ENCODE peak calls at places on chromosomes 6 and 20, in seven cellular contexts. L is heart left ventricle, U is lower leg skin, H is body of pancreas, K is A549, N is vagina, X is stomach. B is an unnamed sample.

GRCh38 chr6:112665815-112666214 is 318.7 kb downstream of the RFPL4B start:
- DNase-seq in U (no peak), L (no peak), X (no peak), K (no peak), N (no peak), H (no peak), B (no peak)

GRCh38 chr6:167005350-167006159 is 6.4 kb downstream of the CEP43 start:
- DNase-seq in U (no peak), N (no peak), K (no peak), H (peak), X (peak), L (peak), B (no peak)

GRCh38 chr6:145539831-145540230 is 195.5 kb downstream of the EPM2A start:
- DNase-seq in H (no peak), U (no peak), N (no peak), K (no peak), X (no peak), L (no peak), B (no peak)

GRCh38 chr20:21436186-21436585 is 38.9 kb upstream of the NKX2-4 start:
- DNase-seq in X (no peak), K (peak), N (no peak), H (no peak), L (no peak), U (no peak), B (no peak)

GRCh38 chr6:110682460-110682853 is 132.8 kb downstream of the CDK19 start:
- DNase-seq in N (no peak), X (peak), H (peak), U (peak), K (peak), L (peak), B (no peak)

GRCh38 chr6:129536271-129536670 is 173.7 kb downstream of the ARHGAP18 start:
- DNase-seq in N (no peak), K (no peak), U (no peak), X (no peak), H (no peak), L (no peak), B (no peak)

GRCh38 chr6:36116943-36117342 is 13.4 kb upstream of the MAPK13 start:
- DNase-seq in X (no peak), L (no peak), N (no peak), U (no peak), H (no peak), K (no peak), B (no peak)

GRCh38 chr6:158008894-158009891 is 27.5 kb downstream of the SYNJ2 start:
- DNase-seq in K (no peak), U (no peak), N (no peak), L (peak), H (peak), X (no peak), B (no peak)

GRCh38 chr6:9439931-9440330 is 974.9 kb downstream of the TFAP2A start:
- DNase-seq in X (no peak), U (no peak), H (no peak), N (no peak), K (no peak), L (no peak), B (no peak)

GRCh38 chr6:168152306-168152963 is 73.4 kb upstream of the FRMD1 start:
- DNase-seq in H (no peak), X (no peak), N (peak), U (no peak), K (no peak), L (no peak), B (peak)

GRCh38 chr20:46304361-46304760 is 3.9 kb downstream of the CDH22 start:
- DNase-seq in N (no peak), X (no peak), L (no peak), U (no peak), K (no peak), H (no peak), B (no peak)

GRCh38 chr20:45041464-45042337 is 59.2 kb downstream of the KCNS1 start:
- DNase-seq in X (no peak), U (no peak), L (no peak), H (no peak), N (no peak), K (no peak), B (no peak)

GRCh38 chr6:132190815-132191175 is 210.5 kb downstream of the MOXD1 start:
- DNase-seq in U (no peak), K (no peak), L (no peak), N (no peak), X (no peak), H (no peak), B (no peak)

GRCh38 chr6:17450825-17451224 is 57.4 kb downstream of the CAP2 start:
- DNase-seq in K (no peak), L (no peak), U (no peak), N (no peak), H (no peak), X (no peak), B (no peak)

GRCh38 chr6:31970604-31971271 is 1.2 kb downstream of the DXO start:
- DNase-seq in X (peak), N (no peak), H (peak), L (peak), K (no peak), U (no peak), B (no peak)

GRCh38 chr6:141744194-141744925 is 388.4 kb upstream of the GJE1 start:
- DNase-seq in X (no peak), U (no peak), H (no peak), N (no peak), L (no peak), K (no peak), B (no peak)

DNA sequence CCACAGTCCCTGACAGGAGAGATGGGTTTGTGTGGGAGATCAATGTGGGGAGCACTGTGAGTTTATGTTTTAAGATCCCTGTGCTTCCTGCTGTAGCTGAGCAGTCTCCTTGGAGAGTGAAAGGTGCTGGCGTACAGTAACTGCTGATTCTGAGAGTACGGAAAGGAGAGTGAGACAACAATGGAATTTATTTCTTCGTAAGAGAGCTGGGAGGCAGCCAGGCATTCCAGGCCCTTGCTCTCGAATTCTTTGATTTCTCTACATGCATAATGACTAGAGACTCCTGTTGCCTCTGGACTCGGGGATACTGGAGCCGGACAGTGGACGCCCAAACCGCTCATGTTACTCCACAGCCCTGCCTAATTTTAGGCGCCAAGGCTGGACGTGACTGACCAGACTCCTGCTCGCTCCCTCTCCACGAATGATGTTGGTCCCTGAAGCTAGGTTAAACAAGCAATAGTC is 131.0 kb upstream of the PHACTR1 start:
- DNase-seq in N (no peak), H (peak), K (no peak), L (peak), X (peak), U (no peak), B (no peak)
- TF ChIP-seq POLR2A in N (no peak), H (no peak), K (no peak), L (no peak), X (no peak), U (no peak), B (no peak)

GRCh38 chr20:5448449-5449118 is 131.8 kb upstream of the PROKR2 start:
- DNase-seq in N (no peak), L (no peak), K (peak), X (peak), U (peak), H (peak), B (peak)
- TF ChIP-seq CTCF in N (peak), L (peak), K (peak), X (no peak), U (no peak), H (peak), B (peak)

GRCh38 chr6:150770631-150771030 is 94.9 kb upstream of the MTHFD1L start:
- DNase-seq in L (no peak), N (no peak), X (no peak), H (no peak), K (no peak), U (no peak), B (no peak)
- TF ChIP-seq POLR2A in L (no peak), N (no peak), X (no peak), H (no peak), K (no peak), U (no peak), B (no peak)

GRCh38 chr6:117840541-117840983 is 66.5 kb upstream of the SLC35F1 start:
- DNase-seq in N (no peak), K (peak), H (no peak), X (no peak), U (no peak), L (no peak), B (no peak)
- TF ChIP-seq CTCF in N (no peak), K (peak), H (peak), X (no peak), U (no peak), L (no peak), B (no peak)

DNA sequence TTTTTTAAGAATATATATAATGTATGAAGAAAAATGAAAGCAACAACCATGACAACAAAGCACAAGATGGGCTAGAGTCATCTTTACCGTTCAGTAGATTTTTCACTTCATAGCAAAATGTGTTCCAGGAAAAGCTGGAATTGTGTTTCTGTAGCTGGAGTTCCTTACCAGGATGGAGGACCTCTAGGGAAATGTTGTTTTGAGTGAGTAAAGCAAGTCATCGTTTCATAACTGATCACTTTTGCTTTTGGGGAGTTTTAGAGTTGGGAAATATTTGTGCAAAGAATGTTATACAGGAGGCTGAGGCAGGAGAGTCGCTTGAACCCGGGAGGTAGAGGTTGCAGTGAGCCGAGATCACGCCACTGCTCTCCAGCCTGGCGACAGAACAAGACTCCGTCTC is 151.6 kb downstream of the SASH1 start:
- DNase-seq in L (no peak), H (no peak), K (no peak), U (no peak), X (no peak), N (no peak), B (no peak)
- TF ChIP-seq POLR2A in L (no peak), H (no peak), K (no peak), U (no peak), X (no peak), N (no peak), B (no peak)

GRCh38 chr20:61801065-61801360 is 264.7 kb downstream of the TAF4 start:
- DNase-seq in U (no peak), L (no peak), K (no peak), H (no peak), N (no peak), X (no peak), B (no peak)
- TF ChIP-seq CTCF in U (no peak), L (no peak), K (no peak), H (no peak), N (no peak), X (no peak), B (no peak)

GRCh38 chr6:28171271-28171670 is 29.6 kb downstream of the ZKSCAN8 start:
- DNase-seq in X (no peak), H (no peak), U (no peak), N (no peak), L (no peak), K (no peak), B (no peak)
- TF ChIP-seq POLR2A in X (no peak), H (no peak), U (no peak), N (no peak), L (no peak), K (no peak), B (no peak)

GRCh38 chr20:478949-479429 is 16.7 kb upstream of the TBC1D20 start:
- DNase-seq in U (peak), N (no peak), L (peak), H (no peak), K (peak), X (no peak), B (no peak)
- TF ChIP-seq CTCF in U (peak), N (no peak), L (peak), H (peak), K (peak), X (no peak), B (peak)

DNA sequence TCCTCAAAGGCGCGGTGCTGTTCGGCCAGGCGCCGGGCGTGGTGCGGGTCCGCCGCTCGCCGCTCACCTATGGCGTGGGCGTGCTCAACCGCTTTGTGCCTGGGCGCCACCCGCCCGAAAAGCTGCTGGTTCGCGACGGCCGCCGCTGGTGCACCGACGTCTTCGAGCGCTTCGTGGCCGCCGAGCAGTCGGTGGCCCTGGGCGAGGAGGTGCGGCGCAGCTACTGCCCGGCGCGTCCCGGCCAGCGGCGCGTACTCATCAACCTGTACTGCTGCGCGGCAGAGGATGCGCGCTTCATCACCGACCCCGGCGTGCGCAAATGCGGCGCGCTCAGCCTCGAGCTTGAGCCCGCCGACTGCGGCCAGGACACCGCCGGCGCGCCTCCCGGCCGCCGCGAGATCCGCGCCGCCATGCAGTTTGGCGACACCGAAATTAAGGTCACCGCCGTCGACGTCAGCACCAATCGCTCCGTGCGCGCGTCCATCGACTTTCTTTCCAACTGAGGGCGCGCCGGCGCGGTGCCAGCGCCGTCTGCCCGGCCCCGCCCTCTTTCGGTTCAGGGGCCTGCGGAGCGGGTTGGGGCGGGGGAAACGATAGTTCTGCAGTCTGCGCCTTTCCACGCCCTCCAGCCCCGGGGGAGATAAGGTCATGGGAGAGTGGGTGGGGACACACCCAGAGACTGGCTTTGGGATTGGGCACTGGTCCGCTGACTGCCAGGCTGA is 15.7 kb downstream of the ADISSP start:
- DNase-seq in N (no peak), H (peak), X (peak), L (peak), K (no peak), U (peak), B (no peak)
- TF ChIP-seq POLR2A in N (no peak), H (peak), X (no peak), L (no peak), K (no peak), U (no peak), B (no peak)

B was measured in esophagus muscularis mucosa.